ENCODE peak calls at places on chromosomes 5 and 9, in five cellular contexts. C is hepatocyte, J is HCT116, E is natural killer cell, S is right atrium auricular region. D is an unnamed sample.

GRCh38 chr5:54671111-54671531 is 153.6 kb downstream of the SNX18 start:
- DNase-seq in C (no peak), J (no peak), E (no peak), S (no peak), D (no peak)

GRCh38 chr5:116451905-116452450 is 122.6 kb downstream of the SEMA6A start:
- DNase-seq in C (no peak), J (no peak), E (no peak), S (no peak), D (no peak)

GRCh38 chr5:109740329-109740728 is 50.6 kb downstream of the MAN2A1 start:
- DNase-seq in C (no peak), J (no peak), E (no peak), S (no peak), D (no peak)

GRCh38 chr9:136516191-136516654 is 29.6 kb downstream of the NOTCH1 start:
- DNase-seq in C (no peak), J (no peak), E (no peak), S (no peak), D (no peak)

GRCh38 chr9:131436865-131437271 is 43.0 kb downstream of the PRRC2B start:
- DNase-seq in C (no peak), J (no peak), E (no peak), S (no peak), D (no peak)

GRCh38 chr9:88818495-88819201 is 172.6 kb upstream of the S1PR3 start:
- DNase-seq in C (no peak), J (no peak), E (no peak), S (no peak), D (no peak)

GRCh38 chr5:60633336-60633735 is 66.6 kb downstream of the DEPDC1B start:
- DNase-seq in C (peak; percentile 24), J (no peak), E (no peak), S (no peak), D (no peak)

GRCh38 chr5:143243103-143243502 is 160.4 kb downstream of the NR3C1 start:
- DNase-seq in C (no peak), J (no peak), E (no peak), S (no peak), D (no peak)

GRCh38 chr5:112975721-112976431 is 722 bp upstream of the DCP2 start:
- DNase-seq in C (no peak), J (no peak), E (no peak), S (no peak), D (no peak)

GRCh38 chr5:113278976-113279375 is 155.8 kb downstream of the TSSK1B start:
- DNase-seq in C (no peak), J (no peak), E (no peak), S (no peak), D (no peak)

GRCh38 chr5:14806452-14806851 is 65.1 kb downstream of the ANKH start:
- DNase-seq in C (no peak), J (no peak), E (no peak), S (peak; percentile 80), D (no peak)

GRCh38 chr5:102290004-102290403 is 6.1 kb downstream of the SLCO4C1 start:
- DNase-seq in C (no peak), J (no peak), E (no peak), S (no peak), D (no peak)

GRCh38 chr9:21432640-21433425 is 7.4 kb upstream of the IFNA1 start:
- DNase-seq in C (no peak), J (no peak), E (no peak), S (no peak), D (no peak)

GRCh38 chr9:109507421-109507838 is 9.3 kb upstream of the PTPN3 start:
- DNase-seq in C (peak; percentile 83), J (no peak), E (no peak), S (peak; percentile 79), D (no peak)

GRCh38 chr9:127232833-127233549 is 31.6 kb upstream of the GARNL3 start:
- DNase-seq in C (no peak), J (no peak), E (no peak), S (no peak), D (no peak)

GRCh38 chr9:16031486-16031885 is 478.6 kb downstream of the CCDC171 start:
- DNase-seq in C (no peak), J (no peak), E (no peak), S (no peak), D (no peak)

GRCh38 chr5:151315998-151316597 is 12.5 kb upstream of the SLC36A3 start:
- DNase-seq in C (peak; percentile 87), J (peak; percentile 37), E (peak; percentile 25), S (peak; percentile 79), D (peak; percentile 64)

GRCh38 chr9:101468116-101468515 is 32.5 kb upstream of the ALDOB start:
- DNase-seq in C (no peak), J (no peak), E (no peak), S (no peak), D (no peak)

GRCh38 chr9:121820286-121821005 is 169.0 kb downstream of the DAB2IP start:
- DNase-seq in C (no peak), J (no peak), E (no peak), S (no peak), D (no peak)

GRCh38 chr9:121821326-121821725 is 169.9 kb downstream of the DAB2IP start:
- DNase-seq in C (no peak), J (no peak), E (no peak), S (no peak), D (no peak)

GRCh38 chr9:121818841-121819430 is 167.5 kb downstream of the DAB2IP start:
- DNase-seq in C (no peak), J (no peak), E (no peak), S (no peak), D (no peak)

GRCh38 chr9:121818016-121818661 is 166.7 kb downstream of the DAB2IP start:
- DNase-seq in C (no peak), J (no peak), E (no peak), S (no peak), D (no peak)

DNA sequence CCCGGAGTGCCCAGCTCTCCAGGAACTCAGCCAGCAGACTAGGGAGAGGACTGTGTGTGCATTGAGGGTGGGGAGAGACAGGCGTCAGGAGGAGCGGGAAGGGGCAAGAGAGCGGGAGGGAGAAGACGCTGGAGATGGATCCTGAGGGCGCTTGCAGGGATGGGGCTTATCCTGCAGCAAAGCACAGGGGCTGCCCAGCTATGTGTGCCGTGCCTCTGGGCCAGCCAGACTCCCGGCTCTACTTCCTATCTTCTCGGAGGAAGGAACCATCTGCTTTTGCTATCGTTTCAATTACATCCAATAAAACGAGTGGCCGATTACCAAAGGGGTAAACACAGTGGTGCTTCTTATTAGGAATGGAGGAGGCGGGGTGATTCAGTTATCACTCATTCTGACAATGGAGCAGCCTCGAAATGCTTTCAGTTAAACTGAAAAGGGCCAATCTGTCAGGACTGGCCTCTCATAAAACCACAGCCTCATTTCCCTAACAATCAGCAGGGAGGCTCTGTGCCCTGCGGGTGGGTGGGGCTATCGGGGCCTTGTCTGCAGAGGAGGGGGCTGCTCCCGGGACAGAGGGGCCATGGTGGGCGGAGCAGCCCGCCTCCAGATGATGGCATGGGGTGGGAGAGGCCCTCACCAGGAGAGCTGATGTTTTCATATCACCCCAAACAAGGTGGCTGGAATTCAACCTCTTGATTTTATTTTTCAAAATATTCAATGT is 168.2 kb downstream of the DAB2IP start:
- DNase-seq in C (no peak), J (no peak), E (no peak), S (no peak), D (no peak)
- TF ChIP-seq CTCF in C (no peak), J (no peak), E (no peak), S (no peak), D (no peak)

GRCh38 chr9:5072871-5073270 is 87.8 kb downstream of the JAK2 start:
- DNase-seq in C (no peak), J (no peak), E (no peak), S (no peak), D (no peak)

GRCh38 chr9:5073701-5074100 is 88.6 kb downstream of the JAK2 start:
- DNase-seq in C (no peak), J (no peak), E (no peak), S (no peak), D (no peak)
- TF ChIP-seq CTCF in C (no peak), J (no peak), E (no peak), S (no peak), D (no peak)

GRCh38 chr5:1004598-1005361 is 3.8 kb upstream of the NKD2 start:
- DNase-seq in C (peak; percentile 87), J (no peak), E (peak; percentile 45), S (peak; percentile 84), D (peak; percentile 46)
- TF ChIP-seq CTCF in C (peak; percentile 60), J (peak; percentile 44), E (peak; percentile 35), S (peak; percentile 62), D (peak; percentile 58)

GRCh38 chr9:124477211-124478013 is 27.2 kb downstream of the ADGRD2 start:
- DNase-seq in C (peak; percentile 47), J (no peak), E (no peak), S (no peak), D (no peak)
- TF ChIP-seq CTCF in C (no peak), J (no peak), E (no peak), S (no peak), D (no peak)

DNA sequence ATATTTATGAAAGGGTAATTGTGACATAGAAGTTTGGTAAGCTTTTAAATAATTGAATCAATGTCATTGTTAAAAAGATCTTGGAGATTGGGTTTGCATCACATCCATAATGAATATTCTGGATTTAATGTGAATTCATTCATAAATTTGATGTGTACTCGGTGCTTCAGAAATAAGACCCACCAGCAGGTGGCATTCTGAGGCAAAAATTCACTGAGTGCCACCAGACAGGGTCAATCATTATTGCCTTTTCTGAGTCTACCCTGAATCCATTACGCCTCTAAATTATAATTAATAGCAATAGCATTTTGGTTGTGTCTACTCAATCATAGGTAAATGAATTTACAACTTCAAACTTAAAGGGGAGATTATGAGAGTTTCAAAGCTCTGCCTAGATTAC is 1.0 kb downstream of the TRPC7 start:
- DNase-seq in C (no peak), J (no peak), E (no peak), S (no peak), D (no peak)
- TF ChIP-seq CTCF in C (peak; percentile 38), J (peak; percentile 69), E (no peak), S (no peak), D (peak; percentile 52)

DNA sequence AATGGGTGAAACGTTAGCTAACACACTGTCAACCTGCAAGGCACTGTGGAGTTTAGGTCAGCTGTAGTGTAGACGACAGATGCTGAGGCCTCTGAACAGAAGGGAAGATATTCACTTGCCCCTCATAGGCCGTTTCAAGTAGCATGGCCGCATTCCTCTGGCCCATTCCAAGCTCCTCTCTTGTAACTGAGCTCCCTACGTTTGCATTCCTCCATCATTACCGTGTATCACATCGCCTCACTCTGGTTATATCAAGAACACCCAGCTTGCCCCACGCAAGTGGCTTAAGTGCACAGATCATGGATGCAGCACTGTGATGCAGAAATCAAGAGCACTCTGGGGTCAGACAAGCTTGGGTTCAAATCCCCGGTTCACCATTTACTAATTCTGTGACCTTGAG is 43.3 kb downstream of the PRELID2 start:
- DNase-seq in C (no peak), J (no peak), E (no peak), S (no peak), D (no peak)
- TF ChIP-seq CTCF in C (no peak), J (peak; percentile 36), E (no peak), S (no peak), D (no peak)

DNA sequence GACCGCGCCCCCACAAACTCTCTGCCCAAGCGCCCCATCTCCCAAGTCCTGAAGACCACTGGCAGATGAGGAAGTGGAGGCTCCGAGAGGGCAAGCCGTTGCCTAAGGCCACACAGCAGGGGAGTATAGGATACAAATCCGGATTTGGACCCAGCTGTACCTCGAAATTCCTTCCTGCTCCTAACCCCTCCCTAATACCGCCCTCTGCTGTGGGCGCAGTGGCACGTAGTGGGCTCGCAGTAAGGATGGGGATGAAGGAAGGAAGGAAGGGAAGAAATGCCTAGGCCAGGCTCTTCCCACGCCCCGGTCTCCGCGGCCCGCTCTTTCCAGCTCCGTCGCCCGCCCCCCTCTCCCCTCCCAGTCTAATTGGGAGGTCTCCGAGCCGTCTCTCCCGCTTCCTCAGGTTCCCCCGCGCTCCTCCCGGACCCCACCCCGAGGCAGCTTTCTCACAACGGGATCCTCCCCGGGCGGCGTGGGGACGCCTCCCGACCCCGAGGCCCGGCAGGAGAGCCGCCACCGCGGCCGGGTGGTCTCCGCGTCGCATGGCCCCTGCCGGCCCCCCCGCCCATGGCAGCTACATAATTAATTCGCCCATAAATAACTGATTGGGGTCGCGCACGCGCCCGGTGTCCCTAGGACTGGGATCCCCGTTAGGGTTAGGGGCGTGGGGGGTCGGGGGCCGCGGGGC is 138.9 kb downstream of the C9orf50 start:
- DNase-seq in C (peak; percentile 62), J (no peak), E (no peak), S (no peak), D (no peak)
- TF ChIP-seq CTCF in C (peak; percentile 8), J (no peak), E (no peak), S (no peak), D (no peak)